ENCODE peak calls at places on chromosomes 7 and 10, in six cellular contexts. G is HTR-8/SVneo; Q is T47D; O is EL; C is pancreas; F is stimulated activated CD4-positive, alpha-beta T cell treated with anti-CD3 and anti-CD28 coated beads, Interleukin-1b, Interleukin-23, amount 100 ng/mL, for 24 hours. H is an unnamed sample.

GRCh38 chr10:24951201-24952145 is 933 bp downstream of the PRTFDC1 start:
- DNase-seq in G (no peak), Q (no peak), O (peak; percentile 23), C (no peak), F (no peak), H (no peak)

GRCh38 chr7:36712015-36712414 is 12.3 kb downstream of the AOAH start:
- DNase-seq in G (no peak), Q (no peak), O (no peak), C (no peak), F (no peak), H (no peak)

GRCh38 chr10:131240691-131241090 is 70.8 kb downstream of the TCERG1L start:
- DNase-seq in G (no peak), Q (no peak), O (no peak), C (no peak), F (no peak), H (no peak)

GRCh38 chr10:62456611-62457101 is 82.5 kb downstream of the ZNF365 start:
- DNase-seq in G (no peak), Q (no peak), O (no peak), C (no peak), F (no peak), H (no peak)

GRCh38 chr7:141073641-141074161 is at the start of gene TMEM178B:
- DNase-seq in G (no peak), Q (no peak), O (peak; percentile 15), C (no peak), F (no peak), H (no peak)

GRCh38 chr7:46571996-46572395 is 650.9 kb upstream of the IGFBP3 start:
- DNase-seq in G (no peak), Q (no peak), O (no peak), C (no peak), F (no peak), H (no peak)

GRCh38 chr7:2799253-2799652 is 44.9 kb downstream of the GNA12 start:
- DNase-seq in G (no peak), Q (no peak), O (no peak), C (no peak), F (no peak), H (no peak)

GRCh38 chr10:72001026-72001380 is 36.8 kb downstream of the CHST3 start:
- DNase-seq in G (no peak), Q (no peak), O (no peak), C (no peak), F (no peak), H (no peak)

GRCh38 chr10:78589687-78590086 is 479.1 kb upstream of the ZMIZ1 start:
- DNase-seq in G (no peak), Q (peak; percentile 11), O (no peak), C (no peak), F (no peak), H (no peak)

GRCh38 chr10:59808896-59809643 is 55.8 kb upstream of the MRLN start:
- DNase-seq in G (peak; percentile 42), Q (peak; percentile 31), O (peak; percentile 60), C (peak; percentile 47), F (peak; percentile 53), H (no peak)

GRCh38 chr7:76315372-76315771 is 12.9 kb downstream of the HSPB1 start:
- DNase-seq in G (no peak), Q (no peak), O (no peak), C (no peak), F (no peak), H (no peak)